ENCODE peak calls at places on chromosomes 7 and 10, in five cellular contexts. G is lower lobe of right lung, W is amniotic stem cell, C is non-pigmented ciliary epithelial cell, Y is AG04450. D is an unnamed sample.

GRCh38 chr10:25805986-25806385 is 128.0 kb upstream of the MYO3A start:
- DNase-seq in G (no peak), W (no peak), C (no peak), Y (no peak), D (no peak)

GRCh38 chr10:114653926-114654325 is 4.1 kb downstream of the ABLIM1 start:
- DNase-seq in G (no peak), W (no peak), C (no peak), Y (no peak), D (no peak)

GRCh38 chr7:51970961-51971655 is 654.5 kb upstream of the COBL start:
- DNase-seq in G (no peak), W (no peak), C (peak; percentile 15), Y (no peak), D (peak; percentile 96)

GRCh38 chr7:84207025-84207424 is 12.4 kb upstream of the SEMA3A start:
- DNase-seq in G (no peak), W (no peak), C (no peak), Y (no peak), D (no peak)

GRCh38 chr7:2527505-2528464 is 8.2 kb downstream of the LFNG start:
- DNase-seq in G (peak; percentile 74), W (peak; percentile 54), C (no peak), Y (no peak), D (no peak)

GRCh38 chr7:158724658-158725505 is 20.3 kb upstream of the NCAPG2 start:
- DNase-seq in G (no peak), W (no peak), C (no peak), Y (no peak), D (no peak)

GRCh38 chr10:75399461-75400162 is 2.0 kb downstream of the ZNF503 start:
- DNase-seq in G (peak; percentile 87), W (no peak), C (no peak), Y (no peak), D (no peak)

GRCh38 chr7:133543657-133544056 is 290.8 kb downstream of the EXOC4 start:
- DNase-seq in G (no peak), W (no peak), C (no peak), Y (no peak), D (no peak)

GRCh38 chr7:159144756-159145543 is at the start of gene VIPR2:
- DNase-seq in G (no peak), W (no peak), C (no peak), Y (no peak), D (no peak)

GRCh38 chr7:22569586-22570321 is 69.8 kb upstream of the STEAP1B start:
- DNase-seq in G (peak; percentile 70), W (no peak), C (no peak), Y (no peak), D (no peak)

GRCh38 chr10:120979435-120980315 is 128.5 kb downstream of the WDR11 start:
- DNase-seq in G (peak; percentile 90), W (no peak), C (no peak), Y (no peak), D (no peak)

GRCh38 chr7:96547371-96547811 is 162.3 kb downstream of the SEM1 start:
- DNase-seq in G (no peak), W (no peak), C (no peak), Y (no peak), D (no peak)

GRCh38 chr10:11162828-11163599 is 145.3 kb downstream of the CELF2 start:
- DNase-seq in G (peak; percentile 82), W (no peak), C (no peak), Y (no peak), D (no peak)

GRCh38 chr7:117875566-117875965 is 2.3 kb upstream of the CTTNBP2 start:
- DNase-seq in G (no peak), W (no peak), C (no peak), Y (no peak), D (no peak)

GRCh38 chr10:59176241-59177030 is at the start of gene PHYHIPL:
- DNase-seq in G (peak; percentile 17), W (no peak), C (no peak), Y (no peak), D (no peak)

GRCh38 chr7:157477550-157478212 is 140.9 kb downstream of the DNAJB6 start:
- DNase-seq in G (no peak), W (no peak), C (no peak), Y (no peak), D (no peak)

GRCh38 chr7:39589323-39590111 is 23.3 kb downstream of the YAE1 start:
- DNase-seq in G (no peak), W (no peak), C (peak; percentile 87), Y (no peak), D (peak; percentile 75)

GRCh38 chr10:99429521-99430095 is 816 bp downstream of the GOT1 start:
- DNase-seq in G (no peak), W (no peak), C (no peak), Y (no peak), D (no peak)

GRCh38 chr7:99396914-99397631 is 11.3 kb downstream of the PDAP1 start:
- DNase-seq in G (no peak), W (no peak), C (no peak), Y (no peak), D (no peak)

GRCh38 chr7:121138262-121138933 is 149.9 kb downstream of the CPED1 start:
- DNase-seq in G (no peak), W (no peak), C (no peak), Y (no peak), D (no peak)

GRCh38 chr10:113991091-113991860 is 52.4 kb upstream of the ADRB1 start:
- DNase-seq in G (no peak), W (no peak), C (peak; percentile 17), Y (no peak), D (peak; percentile 91)

GRCh38 chr7:92813390-92814024 is 22.9 kb downstream of the CDK6 start:
- DNase-seq in G (no peak), W (no peak), C (no peak), Y (no peak), D (no peak)

GRCh38 chr7:141563956-141564623 is 12.9 kb downstream of the AGK start:
- DNase-seq in G (no peak), W (no peak), C (no peak), Y (no peak), D (no peak)

GRCh38 chr7:39700932-39701331 is 77.6 kb downstream of the RALA start:
- DNase-seq in G (peak; percentile 69), W (no peak), C (no peak), Y (no peak), D (no peak)

GRCh38 chr10:79070091-79070610 is 1.4 kb downstream of the ZMIZ1 start:
- DNase-seq in G (peak; percentile 75), W (no peak), C (no peak), Y (no peak), D (no peak)

GRCh38 chr10:110527731-110528171 is 30.0 kb downstream of the DUSP5 start:
- DNase-seq in G (no peak), W (no peak), C (no peak), Y (no peak), D (no peak)

GRCh38 chr7:20144801-20145200 is 72.4 kb downstream of the MACC1 start:
- DNase-seq in G (no peak), W (no peak), C (no peak), Y (no peak), D (no peak)

GRCh38 chr10:105793071-105793470 is 1152.0 kb downstream of the SORCS3 start:
- DNase-seq in G (no peak), W (no peak), C (no peak), Y (no peak), D (no peak)

GRCh38 chr10:3100856-3101640 is 33.7 kb downstream of the PFKP start:
- DNase-seq in G (no peak), W (no peak), C (no peak), Y (no peak), D (no peak)

GRCh38 chr7:2242541-2243482 is 786 bp downstream of the NUDT1 start:
- DNase-seq in G (no peak), W (no peak), C (no peak), Y (no peak), D (no peak)

GRCh38 chr7:123709525-123709924 is 39.3 kb downstream of the WASL start:
- DNase-seq in G (no peak), W (no peak), C (no peak), Y (no peak), D (no peak)

GRCh38 chr10:74213571-74214162 is 62.6 kb downstream of the ADK start:
- DNase-seq in G (no peak), W (no peak), C (no peak), Y (no peak), D (peak; percentile 35)